ENCODE peak calls at places on chromosome 22, in seven cellular contexts. U is fibroblast of the aortic adventitia, F is adrenal gland, I is NCI-H1436, Y is NCI-H1694 treated with DMSO at 0.1 percent for 48 hours, T is Caco-2, H is activated T-cell treated with anti-CD3 and anti-CD28 coated beads for 1 hour. Z is an unnamed sample.

GRCh38 chr22:32776397-32776796 is 25.1 kb upstream of the TIMP3 start:
- DNase-seq in U (no peak), I (no peak), T (no peak), Y (no peak), F (no peak), H (no peak), Z (no peak)

GRCh38 chr22:30253205-30253852 is 6.8 kb upstream of the LIF start:
- DNase-seq in F (no peak), H (no peak), T (no peak), U (peak; percentile 62), I (no peak), Y (peak; percentile 68), Z (peak; percentile 37)

GRCh38 chr22:46611189-46611588 is 9.0 kb upstream of the GRAMD4 start:
- DNase-seq in Y (no peak), I (no peak), H (no peak), T (no peak), F (no peak), U (no peak), Z (no peak)

GRCh38 chr22:42608481-42609361 is 6.0 kb downstream of the POLDIP3 start:
- DNase-seq in H (no peak), Y (peak; percentile 59), U (peak; percentile 53), T (no peak), F (no peak), I (no peak), Z (no peak)

GRCh38 chr22:41844036-41844435 is 11.1 kb downstream of the SREBF2 start:
- DNase-seq in U (no peak), Y (no peak), I (no peak), T (no peak), F (no peak), H (no peak), Z (no peak)

GRCh38 chr22:38773363-38773946 is 17.7 kb upstream of the SUN2 start:
- DNase-seq in T (no peak), H (no peak), Y (no peak), U (no peak), F (no peak), I (no peak), Z (no peak)

GRCh38 chr22:32533265-32534068 is 58.9 kb downstream of the FBXO7 start:
- DNase-seq in I (no peak), Y (no peak), T (no peak), U (peak; percentile 28), H (no peak), F (no peak), Z (no peak)

GRCh38 chr22:23503736-23504440 is 76.2 kb downstream of the IGLL1 start:
- DNase-seq in U (no peak), I (no peak), F (no peak), T (no peak), Y (no peak), H (no peak), Z (no peak)

GRCh38 chr22:50298937-50299656 is 8.3 kb downstream of the PLXNB2 start:
- DNase-seq in F (no peak), I (no peak), U (no peak), H (no peak), Y (no peak), T (no peak), Z (no peak)

GRCh38 chr22:37906364-37907008 is 389 bp downstream of the MICALL1 start:
- DNase-seq in F (no peak), Y (no peak), T (no peak), I (no peak), H (peak; percentile 37), U (no peak), Z (peak; percentile 48)

GRCh38 chr22:38543822-38544221 is 26.2 kb downstream of the DMC1 start:
- DNase-seq in F (no peak), H (no peak), T (no peak), I (no peak), Y (no peak), U (no peak), Z (no peak)

GRCh38 chr22:19801340-19802000 is 40.9 kb downstream of the TBX1 start:
- DNase-seq in U (peak; percentile 85), I (no peak), Y (no peak), T (no peak), H (no peak), F (no peak), Z (no peak)

GRCh38 chr22:49598338-49598737 is 229.3 kb downstream of the BRD1 start:
- DNase-seq in U (no peak), T (peak; percentile 6), Y (no peak), I (no peak), F (no peak), H (no peak), Z (no peak)

GRCh38 chr22:45192701-45193187 is 29.0 kb downstream of the NUP50 start:
- DNase-seq in Y (no peak), H (no peak), F (peak; percentile 72), T (no peak), I (no peak), U (no peak), Z (no peak)

GRCh38 chr22:24410110-24410856 is 17.1 kb upstream of the ADORA2A start:
- DNase-seq in F (peak; percentile 40), U (peak; percentile 23), Y (no peak), H (no peak), T (no peak), I (no peak), Z (no peak)

GRCh38 chr22:20021196-20022181 is 579 bp downstream of the TANGO2 start:
- DNase-seq in Y (no peak), H (no peak), U (peak; percentile 69), F (peak; percentile 88), T (no peak), I (no peak), Z (peak; percentile 61)

GRCh38 chr22:50085211-50085999 is at the start of gene MLC1:
- DNase-seq in H (no peak), Y (no peak), F (no peak), U (peak; percentile 28), T (no peak), I (no peak), Z (no peak)

GRCh38 chr22:24037851-24038765 is 27.0 kb downstream of the CABIN1 start:
- DNase-seq in F (no peak), U (no peak), I (no peak), H (peak; percentile 25), T (no peak), Y (no peak), Z (no peak)

GRCh38 chr22:25746012-25746373 is 4.0 kb downstream of the MYO18B start:
- DNase-seq in U (peak; percentile 70), F (no peak), I (no peak), H (no peak), Y (no peak), T (no peak), Z (no peak)

GRCh38 chr22:20424553-20424936 is 13.1 kb downstream of the SCARF2 start:
- DNase-seq in H (no peak), U (no peak), T (no peak), F (no peak), Y (no peak), I (no peak), Z (no peak)

GRCh38 chr22:30208631-30209603 is 37.6 kb downstream of the LIF start:
- DNase-seq in F (peak; percentile 86), U (peak; percentile 99), I (no peak), T (peak; percentile 87), H (no peak), Y (no peak), Z (peak; percentile 96)

GRCh38 chr22:17957683-17958082 is 66.7 kb downstream of the MICAL3 start:
- DNase-seq in H (no peak), T (no peak), U (no peak), I (no peak), Y (no peak), F (peak; percentile 6), Z (no peak)

GRCh38 chr22:20299736-20300136 is 20.1 kb downstream of the DGCR6L start:
- DNase-seq in Y (peak; percentile 9), H (no peak), T (no peak), F (no peak), U (no peak), I (peak; percentile 29), Z (peak; percentile 68)

GRCh38 chr22:30314918-30315317 is 11.8 kb downstream of the TBC1D10A start:
- DNase-seq in U (no peak), I (no peak), F (no peak), H (no peak), Y (no peak), T (no peak), Z (no peak)

GRCh38 chr22:17954200-17954859 is 70.0 kb downstream of the MICAL3 start:
- DNase-seq in F (peak; percentile 10), Y (no peak), U (no peak), I (no peak), T (no peak), H (no peak), Z (no peak)

GRCh38 chr22:35761037-35761436 is 43.4 kb downstream of the APOL5 start:
- DNase-seq in Y (no peak), I (no peak), T (no peak), H (no peak), U (peak; percentile 35), F (no peak), Z (peak; percentile 43)

GRCh38 chr22:49535126-49535525 is 292.5 kb downstream of the BRD1 start:
- DNase-seq in T (no peak), F (no peak), H (no peak), Y (no peak), I (no peak), U (no peak), Z (no peak)

GRCh38 chr22:41963453-41964105 is 5.7 kb upstream of the SEPTIN3 start:
- DNase-seq in T (no peak), F (no peak), U (peak; percentile 88), Y (no peak), I (no peak), H (no peak), Z (no peak)

Z was measured in RKO.